ENCODE peak calls at places on chromosomes 16 and 17, in ten cellular contexts. R, I, B, Y, A, M, Z, P, S and V are unnamed samples.

GRCh38 chr17:35051183-35051578 is 12.3 kb downstream of the RFFL start:
- DNase-seq in M (no peak), P (peak; percentile 45), A (peak; percentile 65), Z (no peak), R (no peak), B (no peak), I (no peak), Y (no peak), S (no peak), V (no peak)

GRCh38 chr17:38350035-38350434 is 1.6 kb upstream of the SOCS7 start:
- DNase-seq in I (no peak), R (no peak), B (no peak), Y (no peak), P (no peak), S (no peak), M (no peak), A (no peak), Z (no peak), V (no peak)

GRCh38 chr17:67481808-67482207 is 104.7 kb downstream of the PITPNC1 start:
- DNase-seq in P (no peak), A (no peak), Z (no peak), R (no peak), M (no peak), I (no peak), S (no peak), Y (no peak), B (no peak), V (no peak)

GRCh38 chr17:74123350-74123749 is 80.1 kb upstream of the RPL38 start:
- DNase-seq in B (no peak), Y (no peak), S (no peak), P (no peak), Z (no peak), A (no peak), I (peak; percentile 64), M (peak; percentile 48), R (no peak), V (no peak)

GRCh38 chr16:79598341-79599181 is 2.0 kb downstream of the MAF start:
- DNase-seq in Z (no peak), R (no peak), A (peak; percentile 25), P (peak; percentile 28), Y (peak; percentile 72), I (peak; percentile 76), B (peak; percentile 62), S (peak; percentile 16), M (peak; percentile 70), V (peak; percentile 68)

GRCh38 chr16:4089251-4089810 is 26.9 kb downstream of the ADCY9 start:
- DNase-seq in P (no peak), A (no peak), M (no peak), B (no peak), I (no peak), S (no peak), Z (no peak), Y (no peak), R (no peak), V (peak; percentile 40)

GRCh38 chr16:83348991-83349390 is 458.8 kb upstream of the HSBP1 start:
- DNase-seq in A (no peak), Y (no peak), S (no peak), B (no peak), R (no peak), I (no peak), Z (no peak), M (no peak), P (no peak), V (no peak)

GRCh38 chr17:61234102-61234750 is 165.4 kb upstream of the TBX2 start:
- DNase-seq in Y (no peak), B (no peak), M (no peak), A (no peak), P (no peak), I (no peak), Z (no peak), R (no peak), S (no peak), V (no peak)

DNA sequence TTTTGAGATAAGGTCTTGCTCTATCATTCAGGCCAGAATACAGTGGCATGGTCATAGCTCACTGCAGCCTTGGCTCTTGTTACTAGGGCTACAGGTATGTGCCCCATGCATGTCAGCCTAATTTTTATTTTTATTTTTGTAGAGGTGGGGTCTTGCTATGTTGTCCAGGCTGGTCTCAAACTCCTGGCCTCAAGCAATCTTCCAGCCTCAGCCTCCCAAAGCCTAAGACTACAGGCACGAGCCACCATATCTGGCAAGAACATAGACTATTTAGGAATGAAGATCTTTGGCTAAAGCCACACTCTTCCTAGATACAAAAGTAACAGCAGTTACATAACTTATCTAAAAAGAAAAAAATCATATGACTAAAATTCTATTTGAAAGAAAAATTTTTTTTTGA is 15.6 kb upstream of the DDX19A start:
- DNase-seq in Y (no peak), A (no peak), I (no peak), M (no peak), Z (no peak), S (no peak), P (no peak), R (no peak), B (no peak), V (no peak)
- H3K27ac ChIP-seq in Y (no peak overlapping the region), A (no peak overlapping the region), I (no peak overlapping the region), M (no peak overlapping the region), Z (no peak overlapping the region), S (no peak overlapping the region), P (no peak overlapping the region), R (no peak overlapping the region), B (no peak overlapping the region), V (no peak overlapping the region)

GRCh38 chr16:84832488-84833141 is 12.8 kb downstream of the CRISPLD2 start:
- DNase-seq in P (no peak), S (peak; percentile 13), M (peak; percentile 56), Y (peak; percentile 71), R (no peak), B (peak; percentile 81), A (no peak), I (no peak), Z (peak; percentile 100), V (peak; percentile 40)

GRCh38 chr16:84834403-84834772 is 14.6 kb downstream of the CRISPLD2 start:
- DNase-seq in Z (no peak), R (no peak), Y (no peak), P (no peak), B (no peak), I (no peak), S (no peak), M (no peak), A (no peak), V (no peak)

GRCh38 chr16:84833542-84834402 is 14.0 kb downstream of the CRISPLD2 start:
- DNase-seq in A (no peak), B (no peak), P (no peak), S (no peak), Y (no peak), Z (no peak), R (no peak), I (no peak), M (no peak), V (no peak)

GRCh38 chr16:84830765-84831384 is 11.1 kb downstream of the CRISPLD2 start:
- DNase-seq in Z (no peak), B (no peak), A (no peak), I (no peak), M (no peak), R (no peak), S (no peak), Y (no peak), P (no peak), V (no peak)

DNA sequence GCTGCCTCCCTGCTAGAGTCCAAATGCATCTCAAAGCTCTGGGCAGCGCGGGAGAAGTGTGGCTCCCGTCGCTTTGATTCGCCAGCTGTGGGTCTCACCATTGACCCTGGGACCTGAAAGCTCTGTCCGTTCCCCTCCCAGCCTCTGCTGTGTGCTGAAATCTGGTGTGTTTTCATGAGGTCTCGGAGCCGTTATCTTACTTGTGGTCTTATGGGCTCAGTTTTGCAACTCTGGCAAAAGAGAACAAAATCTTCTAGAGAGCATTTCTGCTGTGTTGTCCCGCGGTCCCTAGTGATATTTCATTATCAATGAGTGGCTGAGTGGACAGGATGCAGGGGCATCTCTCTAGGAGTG is 13.3 kb downstream of the CRISPLD2 start:
- DNase-seq in I (no peak), A (no peak), Y (no peak), S (no peak), P (no peak), R (no peak), M (no peak), Z (no peak), B (no peak), V (no peak)
- H3K27ac ChIP-seq in I (no peak overlapping the region), A (no peak overlapping the region), Y (peak overlapping the region; percentile 75), S (no peak overlapping the region), P (no peak overlapping the region), R (no peak overlapping the region), M (peak overlapping the region; percentile 38), Z (peak overlapping the region; percentile 100), B (peak overlapping the region; percentile 46), V (peak overlapping the region; percentile 46)

GRCh38 chr16:2187212-2187611 is 9.2 kb downstream of the CASKIN1 start:
- DNase-seq in B (no peak), R (no peak), Z (no peak), A (no peak), S (no peak), I (no peak), P (no peak), M (no peak), Y (no peak), V (no peak)
- H3K27ac ChIP-seq in B (no peak overlapping the region), R (no peak overlapping the region), Z (no peak overlapping the region), A (no peak overlapping the region), S (no peak overlapping the region), I (no peak overlapping the region), P (no peak overlapping the region), M (no peak overlapping the region), Y (no peak overlapping the region), V (no peak overlapping the region)

GRCh38 chr17:14340968-14341412 is 40.1 kb downstream of the HS3ST3B1 start:
- DNase-seq in B (no peak), A (no peak), Z (no peak), P (no peak), S (no peak), I (no peak), R (no peak), M (peak; percentile 42), Y (no peak), V (no peak)

GRCh38 chr17:14337596-14338079 is 36.8 kb downstream of the HS3ST3B1 start:
- DNase-seq in R (no peak), Z (no peak), P (no peak), Y (no peak), M (no peak), S (no peak), B (no peak), I (no peak), A (no peak), V (no peak)

GRCh38 chr17:14346801-14347200 is 45.9 kb downstream of the HS3ST3B1 start:
- DNase-seq in Z (no peak), R (no peak), Y (no peak), B (no peak), M (no peak), S (no peak), A (no peak), I (no peak), P (no peak), V (no peak)

GRCh38 chr17:14336418-14336817 is 35.5 kb downstream of the HS3ST3B1 start:
- DNase-seq in B (no peak), Y (no peak), S (no peak), Z (no peak), P (no peak), R (no peak), A (no peak), I (no peak), M (no peak), V (no peak)

DNA sequence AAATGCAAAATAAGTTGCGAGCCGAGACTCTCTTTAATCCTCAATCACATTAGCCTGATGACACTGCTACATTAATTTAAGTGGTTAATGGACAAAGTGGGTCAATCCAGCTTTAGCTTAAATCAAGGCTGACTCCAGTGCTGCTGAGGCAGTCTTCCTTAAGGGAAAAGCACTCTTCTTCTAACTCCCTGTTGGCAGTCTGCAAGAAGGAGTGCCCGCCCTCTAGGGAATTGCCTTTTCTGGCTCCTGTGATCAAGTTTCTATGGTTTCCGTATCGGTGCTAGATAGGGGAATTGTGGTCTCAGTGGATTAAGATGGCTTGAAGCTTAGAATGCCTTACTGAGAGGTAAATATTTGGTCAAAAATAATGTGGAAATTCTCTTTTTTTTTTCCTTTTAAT is 41.0 kb downstream of the HS3ST3B1 start:
- DNase-seq in M (no peak), A (no peak), S (no peak), B (no peak), R (no peak), P (no peak), I (no peak), Y (no peak), Z (no peak), V (no peak)
- H3K27ac ChIP-seq in M (no peak overlapping the region), A (no peak overlapping the region), S (no peak overlapping the region), B (no peak overlapping the region), R (no peak overlapping the region), P (no peak overlapping the region), I (no peak overlapping the region), Y (no peak overlapping the region), Z (no peak overlapping the region), V (no peak overlapping the region)